ENCODE peak calls at places on chromosomes 13 and 19, in eight cellular contexts. H is GM04503; G is stimulated activated naive B cell treated with anti-CD40 and anti-IgM and Interleukin-4, amounts not matched to agents 10 μg/mL and 1 μg/mL and 100 μg/mL, for 72 hours; F is NCI-H1930; U is NCI-H345; J is fibroblast of the conjunctiva; Y is CD8-positive, alpha-beta memory T cell; A is T-helper 2 cell. O is an unnamed sample.

GRCh38 chr13:35198821-35199220 is 256.8 kb downstream of the NBEA start:
- DNase-seq in Y (no peak), H (no peak), G (no peak), A (no peak), U (no peak), J (no peak), F (no peak), O (no peak)

GRCh38 chr19:11381535-11382369 is 2.4 kb downstream of the EPOR start:
- DNase-seq in J (peak), H (no peak), U (peak), F (no peak), Y (peak), G (peak), A (peak), O (peak)

GRCh38 chr19:40511487-40511886 is 44.7 kb downstream of the SPTBN4 start:
- DNase-seq in G (no peak), A (no peak), Y (no peak), F (no peak), J (no peak), H (no peak), U (no peak), O (no peak)

GRCh38 chr19:912181-913079 is 589 bp downstream of the R3HDM4 start:
- DNase-seq in Y (peak), A (peak), H (no peak), J (no peak), F (no peak), U (no peak), G (no peak), O (no peak)

GRCh38 chr13:100589178-100589725 is 663 bp upstream of the GGACT start:
- DNase-seq in F (no peak), A (no peak), H (no peak), Y (no peak), G (no peak), J (no peak), U (no peak), O (no peak)

GRCh38 chr13:109297628-109298027 is 488.8 kb downstream of the IRS2 start:
- DNase-seq in J (peak), G (no peak), F (no peak), A (no peak), Y (no peak), U (no peak), H (peak), O (no peak)

GRCh38 chr19:40716031-40716654 is 543 bp downstream of the COQ8B start:
- DNase-seq in F (no peak), U (peak), G (peak), A (peak), Y (peak), H (no peak), J (no peak), O (peak)

GRCh38 chr19:42410371-42410770 is 16.8 kb downstream of the LIPE start:
- DNase-seq in J (no peak), Y (no peak), F (no peak), A (no peak), U (no peak), H (no peak), G (no peak), O (no peak)

GRCh38 chr19:48405850-48406249 is 12.4 kb downstream of the GRIN2D start:
- DNase-seq in G (no peak), H (no peak), F (no peak), Y (no peak), U (no peak), A (no peak), J (no peak), O (no peak)

GRCh38 chr19:31378404-31378803 is 29.2 kb upstream of the TSHZ3 start:
- DNase-seq in A (no peak), F (no peak), Y (no peak), H (peak), J (peak), U (no peak), G (no peak), O (no peak)

GRCh38 chr19:51702754-51703654 is 9.9 kb downstream of the SPACA6 start:
- DNase-seq in H (no peak), G (no peak), J (no peak), F (no peak), A (no peak), U (no peak), Y (peak), O (peak)

GRCh38 chr19:11736696-11737095 is 2.0 kb downstream of the ZNF823 start:
- DNase-seq in H (peak), F (no peak), U (no peak), A (no peak), J (peak), G (peak), Y (no peak), O (peak)

GRCh38 chr19:33064778-33065550 is at the start of gene RHPN2:
- DNase-seq in J (peak), G (peak), H (no peak), F (peak), U (peak), A (peak), Y (no peak), O (peak)

GRCh38 chr13:94073006-94073744 is 406.3 kb downstream of the DCT start:
- DNase-seq in F (no peak), Y (no peak), G (no peak), H (peak), U (no peak), A (no peak), J (peak), O (no peak)

GRCh38 chr13:30108913-30109237 is 198.5 kb downstream of the KATNAL1 start:
- DNase-seq in U (peak), Y (no peak), F (peak), J (no peak), A (no peak), H (no peak), G (no peak), O (peak)

GRCh38 chr19:57887195-57887941 is 1.5 kb downstream of the ZNF814 start:
- DNase-seq in J (no peak), F (no peak), H (no peak), A (no peak), U (no peak), G (no peak), Y (no peak), O (no peak)

GRCh38 chr19:19463348-19464117 is 51.8 kb downstream of the TSSK6 start:
- DNase-seq in U (no peak), F (no peak), A (no peak), J (peak), Y (no peak), G (no peak), H (no peak), O (no peak)

GRCh38 chr13:29452773-29453574 is 142.5 kb downstream of the SLC7A1 start:
- DNase-seq in F (no peak), Y (no peak), H (no peak), J (no peak), G (no peak), U (no peak), A (no peak), O (no peak)

GRCh38 chr19:9673912-9674668 is 810 bp downstream of the ZNF562 start:
- DNase-seq in H (no peak), G (peak), A (no peak), Y (no peak), U (no peak), F (no peak), J (no peak), O (peak)

GRCh38 chr19:53868091-53868891 is 608 bp downstream of the MYADM start:
- DNase-seq in Y (peak), A (peak), H (no peak), G (peak), U (no peak), J (peak), F (no peak), O (peak)

GRCh38 chr19:51010066-51010795 is 8.8 kb upstream of the KLK8 start:
- DNase-seq in H (no peak), U (no peak), G (no peak), F (no peak), Y (no peak), J (no peak), A (no peak), O (no peak)

GRCh38 chr13:96020155-96020575 is 33.0 kb downstream of the UGGT2 start:
- DNase-seq in U (peak), F (no peak), Y (no peak), G (no peak), J (peak), H (peak), A (no peak), O (peak)

GRCh38 chr19:33064117-33064777 is 441 bp downstream of the RHPN2 start:
- DNase-seq in G (peak), U (peak), A (peak), H (no peak), F (peak), J (no peak), Y (no peak), O (no peak)

GRCh38 chr19:294819-295686 is 3.9 kb upstream of the PLPP2 start:
- DNase-seq in J (no peak), U (peak), Y (no peak), A (no peak), H (no peak), F (no peak), G (peak), O (peak)

GRCh38 chr13:51840917-51841316 is 4.1 kb downstream of the TMEM272 start:
- DNase-seq in J (no peak), F (no peak), G (no peak), Y (no peak), A (no peak), H (no peak), U (no peak), O (no peak)

GRCh38 chr19:47495478-47496372 is 11.7 kb upstream of the KPTN start:
- DNase-seq in G (no peak), H (no peak), J (no peak), U (no peak), A (no peak), Y (no peak), F (no peak), O (no peak)

GRCh38 chr13:38684714-38685113 is 2.2 kb upstream of the FREM2 start:
- DNase-seq in H (no peak), G (no peak), J (no peak), A (no peak), Y (no peak), U (no peak), F (no peak), O (peak)

GRCh38 chr13:103403148-103403740 is 337.0 kb upstream of the SLC10A2 start:
- DNase-seq in J (no peak), H (no peak), F (no peak), Y (no peak), A (no peak), U (no peak), G (no peak), O (no peak)

GRCh38 chr19:2887391-2887914 is 13.3 kb upstream of the ZNF57 start:
- DNase-seq in U (peak), J (peak), H (peak), F (peak), A (no peak), Y (no peak), G (peak), O (peak)

GRCh38 chr13:109199280-109199679 is 569.9 kb downstream of the MYO16 start:
- DNase-seq in J (no peak), G (no peak), F (no peak), U (no peak), A (no peak), H (no peak), Y (no peak), O (no peak)

GRCh38 chr19:40982594-40983101 is 8.4 kb upstream of the CYP2B6 start:
- DNase-seq in U (no peak), J (no peak), G (no peak), H (no peak), A (no peak), F (no peak), Y (no peak), O (no peak)